ENCODE peak calls at places on chromosomes 5 and 9, in seven cellular contexts. One of them, this sample, is unnamed.

GRCh38 chr5:87002485-87002884 is 265.2 kb upstream of the RASA1 start:
- DNase-seq in globus pallidus: no peak
- DNase-seq in stimulated activated CD4-positive, alpha-beta T cell treated with anti-CD3 and anti-CD28 coated beads, Interleukin-15, amount 100 ng/mL, for 1 hour: no peak
- DNase-seq in dorsolateral prefrontal cortex: no peak
- DNase-seq in lower lobe of right lung: no peak
- DNase-seq in keratinocyte: no peak
- DNase-seq in SJSA1: no peak
- DNase-seq in this sample: no peak

GRCh38 chr9:72753261-72753893 is 199.5 kb downstream of the ALDH1A1 start:
- DNase-seq in keratinocyte: no peak
- DNase-seq in SJSA1: no peak
- DNase-seq in dorsolateral prefrontal cortex: no peak
- DNase-seq in globus pallidus: peak; percentile 35
- DNase-seq in stimulated activated CD4-positive, alpha-beta T cell treated with anti-CD3 and anti-CD28 coated beads, Interleukin-15, amount 100 ng/mL, for 1 hour: no peak
- DNase-seq in lower lobe of right lung: no peak
- DNase-seq in this sample: no peak

GRCh38 chr5:149005077-149005892 is 57.6 kb downstream of the SH3TC2 start:
- DNase-seq in globus pallidus: no peak
- DNase-seq in stimulated activated CD4-positive, alpha-beta T cell treated with anti-CD3 and anti-CD28 coated beads, Interleukin-15, amount 100 ng/mL, for 1 hour: no peak
- DNase-seq in keratinocyte: no peak
- DNase-seq in dorsolateral prefrontal cortex: no peak
- DNase-seq in SJSA1: peak; percentile 42
- DNase-seq in lower lobe of right lung: no peak
- DNase-seq in this sample: no peak

GRCh38 chr5:34652916-34653315 is 3.2 kb upstream of the RAI14 start:
- DNase-seq in SJSA1: no peak
- DNase-seq in globus pallidus: no peak
- DNase-seq in keratinocyte: no peak
- DNase-seq in lower lobe of right lung: no peak
- DNase-seq in stimulated activated CD4-positive, alpha-beta T cell treated with anti-CD3 and anti-CD28 coated beads, Interleukin-15, amount 100 ng/mL, for 1 hour: no peak
- DNase-seq in dorsolateral prefrontal cortex: no peak
- DNase-seq in this sample: no peak

GRCh38 chr5:153896117-153896516 is 142.6 kb downstream of the FAM114A2 start:
- DNase-seq in SJSA1: no peak
- DNase-seq in globus pallidus: no peak
- DNase-seq in stimulated activated CD4-positive, alpha-beta T cell treated with anti-CD3 and anti-CD28 coated beads, Interleukin-15, amount 100 ng/mL, for 1 hour: no peak
- DNase-seq in lower lobe of right lung: no peak
- DNase-seq in dorsolateral prefrontal cortex: no peak
- DNase-seq in keratinocyte: no peak
- DNase-seq in this sample: no peak

GRCh38 chr5:136729901-136730355 is 364.6 kb upstream of the TRPC7 start:
- DNase-seq in lower lobe of right lung: no peak
- DNase-seq in stimulated activated CD4-positive, alpha-beta T cell treated with anti-CD3 and anti-CD28 coated beads, Interleukin-15, amount 100 ng/mL, for 1 hour: no peak
- DNase-seq in dorsolateral prefrontal cortex: no peak
- DNase-seq in keratinocyte: no peak
- DNase-seq in globus pallidus: no peak
- DNase-seq in SJSA1: peak; percentile 96
- DNase-seq in this sample: peak; percentile 18

GRCh38 chr9:948497-948896 is 28.0 kb upstream of the DMRT3 start:
- DNase-seq in SJSA1: no peak
- DNase-seq in stimulated activated CD4-positive, alpha-beta T cell treated with anti-CD3 and anti-CD28 coated beads, Interleukin-15, amount 100 ng/mL, for 1 hour: no peak
- DNase-seq in globus pallidus: no peak
- DNase-seq in dorsolateral prefrontal cortex: no peak
- DNase-seq in lower lobe of right lung: no peak
- DNase-seq in keratinocyte: no peak
- DNase-seq in this sample: no peak

GRCh38 chr9:16315720-16316119 is 554.8 kb downstream of the BNC2 start:
- DNase-seq in stimulated activated CD4-positive, alpha-beta T cell treated with anti-CD3 and anti-CD28 coated beads, Interleukin-15, amount 100 ng/mL, for 1 hour: no peak
- DNase-seq in dorsolateral prefrontal cortex: no peak
- DNase-seq in keratinocyte: no peak
- DNase-seq in globus pallidus: no peak
- DNase-seq in lower lobe of right lung: no peak
- DNase-seq in SJSA1: no peak
- DNase-seq in this sample: no peak

GRCh38 chr9:98811051-98811650 is 3.7 kb downstream of the GALNT12 start:
- DNase-seq in dorsolateral prefrontal cortex: no peak
- DNase-seq in lower lobe of right lung: no peak
- DNase-seq in SJSA1: no peak
- DNase-seq in keratinocyte: no peak
- DNase-seq in globus pallidus: no peak
- DNase-seq in stimulated activated CD4-positive, alpha-beta T cell treated with anti-CD3 and anti-CD28 coated beads, Interleukin-15, amount 100 ng/mL, for 1 hour: no peak
- DNase-seq in this sample: peak; percentile 91

GRCh38 chr9:89933578-89933977 is 328.8 kb downstream of the GADD45G start:
- DNase-seq in stimulated activated CD4-positive, alpha-beta T cell treated with anti-CD3 and anti-CD28 coated beads, Interleukin-15, amount 100 ng/mL, for 1 hour: no peak
- DNase-seq in globus pallidus: no peak
- DNase-seq in SJSA1: no peak
- DNase-seq in lower lobe of right lung: no peak
- DNase-seq in keratinocyte: no peak
- DNase-seq in dorsolateral prefrontal cortex: no peak
- DNase-seq in this sample: no peak

GRCh38 chr5:151066920-151067319 is 13.9 kb downstream of the TNIP1 start:
- DNase-seq in globus pallidus: no peak
- DNase-seq in lower lobe of right lung: no peak
- DNase-seq in keratinocyte: no peak
- DNase-seq in SJSA1: no peak
- DNase-seq in dorsolateral prefrontal cortex: no peak
- DNase-seq in stimulated activated CD4-positive, alpha-beta T cell treated with anti-CD3 and anti-CD28 coated beads, Interleukin-15, amount 100 ng/mL, for 1 hour: no peak
- DNase-seq in this sample: no peak

GRCh38 chr5:131966551-131966950 is 21.1 kb upstream of the MEIKIN start:
- DNase-seq in stimulated activated CD4-positive, alpha-beta T cell treated with anti-CD3 and anti-CD28 coated beads, Interleukin-15, amount 100 ng/mL, for 1 hour: no peak
- DNase-seq in globus pallidus: no peak
- DNase-seq in dorsolateral prefrontal cortex: no peak
- DNase-seq in SJSA1: no peak
- DNase-seq in keratinocyte: no peak
- DNase-seq in lower lobe of right lung: no peak
- DNase-seq in this sample: no peak

GRCh38 chr5:123120197-123120596 is 31.2 kb downstream of the PRDM6 start:
- DNase-seq in stimulated activated CD4-positive, alpha-beta T cell treated with anti-CD3 and anti-CD28 coated beads, Interleukin-15, amount 100 ng/mL, for 1 hour: no peak
- DNase-seq in globus pallidus: no peak
- DNase-seq in dorsolateral prefrontal cortex: no peak
- DNase-seq in SJSA1: peak; percentile 59
- DNase-seq in keratinocyte: no peak
- DNase-seq in lower lobe of right lung: no peak
- DNase-seq in this sample: no peak

GRCh38 chr5:97591781-97592180 is 408.7 kb upstream of the RIOK2 start:
- DNase-seq in SJSA1: no peak
- DNase-seq in stimulated activated CD4-positive, alpha-beta T cell treated with anti-CD3 and anti-CD28 coated beads, Interleukin-15, amount 100 ng/mL, for 1 hour: no peak
- DNase-seq in globus pallidus: no peak
- DNase-seq in lower lobe of right lung: no peak
- DNase-seq in keratinocyte: no peak
- DNase-seq in dorsolateral prefrontal cortex: no peak
- DNase-seq in this sample: no peak

GRCh38 chr9:4489562-4489918 is 728 bp upstream of the SLC1A1 start:
- DNase-seq in lower lobe of right lung: no peak
- DNase-seq in stimulated activated CD4-positive, alpha-beta T cell treated with anti-CD3 and anti-CD28 coated beads, Interleukin-15, amount 100 ng/mL, for 1 hour: no peak
- DNase-seq in globus pallidus: no peak
- DNase-seq in dorsolateral prefrontal cortex: no peak
- DNase-seq in keratinocyte: no peak
- DNase-seq in SJSA1: no peak
- DNase-seq in this sample: no peak

GRCh38 chr5:28523887-28524637 is 1485.7 kb upstream of the CDH9 start:
- DNase-seq in dorsolateral prefrontal cortex: no peak
- DNase-seq in SJSA1: peak; percentile 20
- DNase-seq in lower lobe of right lung: no peak
- DNase-seq in keratinocyte: no peak
- DNase-seq in globus pallidus: peak; percentile 10
- DNase-seq in stimulated activated CD4-positive, alpha-beta T cell treated with anti-CD3 and anti-CD28 coated beads, Interleukin-15, amount 100 ng/mL, for 1 hour: no peak
- DNase-seq in this sample: no peak

GRCh38 chr5:124583469-124584350 is 162.7 kb downstream of the ZNF608 start:
- DNase-seq in globus pallidus: no peak
- DNase-seq in lower lobe of right lung: no peak
- DNase-seq in keratinocyte: peak; percentile 9
- DNase-seq in stimulated activated CD4-positive, alpha-beta T cell treated with anti-CD3 and anti-CD28 coated beads, Interleukin-15, amount 100 ng/mL, for 1 hour: no peak
- DNase-seq in dorsolateral prefrontal cortex: no peak
- DNase-seq in SJSA1: peak; percentile 70
- DNase-seq in this sample: peak; percentile 8

GRCh38 chr9:126612813-126613641 is 701 bp upstream of the LMX1B start:
- DNase-seq in lower lobe of right lung: no peak
- DNase-seq in stimulated activated CD4-positive, alpha-beta T cell treated with anti-CD3 and anti-CD28 coated beads, Interleukin-15, amount 100 ng/mL, for 1 hour: no peak
- DNase-seq in globus pallidus: no peak
- DNase-seq in dorsolateral prefrontal cortex: no peak
- DNase-seq in keratinocyte: no peak
- DNase-seq in SJSA1: no peak
- DNase-seq in this sample: no peak

GRCh38 chr5:168613996-168614395 is 34.8 kb upstream of the PANK3 start:
- DNase-seq in dorsolateral prefrontal cortex: no peak
- DNase-seq in globus pallidus: no peak
- DNase-seq in lower lobe of right lung: no peak
- DNase-seq in stimulated activated CD4-positive, alpha-beta T cell treated with anti-CD3 and anti-CD28 coated beads, Interleukin-15, amount 100 ng/mL, for 1 hour: no peak
- DNase-seq in keratinocyte: no peak
- DNase-seq in SJSA1: no peak
- DNase-seq in this sample: no peak